ENCODE peak calls at places on chromosomes 13 and 19, in four cellular contexts. One of them, this sample, is unnamed.

GRCh38 chr19:6767357-6768235 is at the start of gene SH2D3A:
- DNase-seq in tibial artery: no peak
- DNase-seq in cardiac muscle cell: peak; percentile 79
- DNase-seq in stimulated activated CD8-positive, alpha-beta memory T cell treated with anti-CD3 and anti-CD28 coated beads, Interleukin-4, amount 100 ng/mL, for 1 hour: peak; percentile 85
- DNase-seq in this sample: peak; percentile 54

GRCh38 chr19:277581-278165 is 13.5 kb downstream of the PLPP2 start:
- DNase-seq in cardiac muscle cell: peak; percentile 77
- DNase-seq in stimulated activated CD8-positive, alpha-beta memory T cell treated with anti-CD3 and anti-CD28 coated beads, Interleukin-4, amount 100 ng/mL, for 1 hour: no peak
- DNase-seq in tibial artery: peak; percentile 17
- DNase-seq in this sample: no peak

GRCh38 chr13:110400786-110401533 is 93.9 kb downstream of the COL4A2 start:
- DNase-seq in stimulated activated CD8-positive, alpha-beta memory T cell treated with anti-CD3 and anti-CD28 coated beads, Interleukin-4, amount 100 ng/mL, for 1 hour: no peak
- DNase-seq in cardiac muscle cell: no peak
- DNase-seq in tibial artery: no peak
- DNase-seq in this sample: no peak

GRCh38 chr19:23474172-23474571 is 78.9 kb upstream of the ZNF91 start:
- DNase-seq in cardiac muscle cell: no peak
- DNase-seq in tibial artery: no peak
- DNase-seq in stimulated activated CD8-positive, alpha-beta memory T cell treated with anti-CD3 and anti-CD28 coated beads, Interleukin-4, amount 100 ng/mL, for 1 hour: no peak
- DNase-seq in this sample: no peak

GRCh38 chr19:39595950-39596349 is 6.4 kb upstream of the LGALS13 start:
- DNase-seq in cardiac muscle cell: no peak
- DNase-seq in tibial artery: no peak
- DNase-seq in stimulated activated CD8-positive, alpha-beta memory T cell treated with anti-CD3 and anti-CD28 coated beads, Interleukin-4, amount 100 ng/mL, for 1 hour: no peak
- DNase-seq in this sample: no peak

GRCh38 chr19:4065430-4066175 is 1.1 kb downstream of the ZBTB7A start:
- DNase-seq in cardiac muscle cell: peak; percentile 97
- DNase-seq in stimulated activated CD8-positive, alpha-beta memory T cell treated with anti-CD3 and anti-CD28 coated beads, Interleukin-4, amount 100 ng/mL, for 1 hour: peak; percentile 84
- DNase-seq in tibial artery: peak; percentile 99
- DNase-seq in this sample: peak; percentile 90

GRCh38 chr19:18233224-18233825 is 7.1 kb upstream of the PDE4C start:
- DNase-seq in stimulated activated CD8-positive, alpha-beta memory T cell treated with anti-CD3 and anti-CD28 coated beads, Interleukin-4, amount 100 ng/mL, for 1 hour: no peak
- DNase-seq in tibial artery: no peak
- DNase-seq in cardiac muscle cell: peak; percentile 89
- DNase-seq in this sample: no peak

GRCh38 chr19:12939292-12939606 is 840 bp downstream of the CALR start:
- DNase-seq in cardiac muscle cell: no peak
- DNase-seq in tibial artery: no peak
- DNase-seq in stimulated activated CD8-positive, alpha-beta memory T cell treated with anti-CD3 and anti-CD28 coated beads, Interleukin-4, amount 100 ng/mL, for 1 hour: no peak
- DNase-seq in this sample: no peak

GRCh38 chr19:5394907-5395505 is 54.4 kb upstream of the PTPRS start:
- DNase-seq in tibial artery: no peak
- DNase-seq in stimulated activated CD8-positive, alpha-beta memory T cell treated with anti-CD3 and anti-CD28 coated beads, Interleukin-4, amount 100 ng/mL, for 1 hour: no peak
- DNase-seq in cardiac muscle cell: no peak
- DNase-seq in this sample: no peak

GRCh38 chr19:4567584-4568071 is 8.1 kb upstream of the SEMA6B start:
- DNase-seq in stimulated activated CD8-positive, alpha-beta memory T cell treated with anti-CD3 and anti-CD28 coated beads, Interleukin-4, amount 100 ng/mL, for 1 hour: peak; percentile 19
- DNase-seq in tibial artery: no peak
- DNase-seq in cardiac muscle cell: peak; percentile 50
- DNase-seq in this sample: no peak

GRCh38 chr13:59837101-59837500 is 326.6 kb downstream of the DIAPH3 start:
- DNase-seq in tibial artery: no peak
- DNase-seq in cardiac muscle cell: no peak
- DNase-seq in stimulated activated CD8-positive, alpha-beta memory T cell treated with anti-CD3 and anti-CD28 coated beads, Interleukin-4, amount 100 ng/mL, for 1 hour: no peak
- DNase-seq in this sample: no peak

GRCh38 chr13:114125589-114125988 is 6.8 kb downstream of the RASA3 start:
- DNase-seq in tibial artery: no peak
- DNase-seq in cardiac muscle cell: no peak
- DNase-seq in stimulated activated CD8-positive, alpha-beta memory T cell treated with anti-CD3 and anti-CD28 coated beads, Interleukin-4, amount 100 ng/mL, for 1 hour: no peak
- DNase-seq in this sample: no peak